ENCODE peak calls at places on chromosomes 7 and 10, in four cellular contexts. One of them, this sample, is unnamed.

GRCh38 chr7:139726485-139726869 is 51.3 kb downstream of the HIPK2 start:
- DNase-seq in K562: no peak
- DNase-seq in A549: no peak
- DNase-seq in HepG2: no peak
- DNase-seq in this sample: no peak

GRCh38 chr10:70723771-70724170 is 51.5 kb downstream of the ADAMTS14 start:
- DNase-seq in K562: no peak
- DNase-seq in A549: no peak
- DNase-seq in HepG2: no peak
- DNase-seq in this sample: no peak

GRCh38 chr7:44073664-44074348 is 8.4 kb upstream of the PGAM2 start:
- DNase-seq in K562: no peak
- DNase-seq in A549: no peak
- DNase-seq in HepG2: no peak
- DNase-seq in this sample: peak; percentile 25

GRCh38 chr10:96395931-96396877 is 37.4 kb upstream of the OPALIN start:
- DNase-seq in K562: peak; percentile 74
- DNase-seq in A549: peak; percentile 91
- DNase-seq in HepG2: peak; percentile 41
- DNase-seq in this sample: peak; percentile 77

GRCh38 chr7:134907000-134907399 is 79.3 kb upstream of the AGBL3 start:
- DNase-seq in K562: no peak
- DNase-seq in A549: no peak
- DNase-seq in HepG2: no peak
- DNase-seq in this sample: no peak

GRCh38 chr7:41467596-41467995 is 235.3 kb downstream of the INHBA start:
- DNase-seq in K562: no peak
- DNase-seq in A549: no peak
- DNase-seq in HepG2: no peak
- DNase-seq in this sample: no peak

GRCh38 chr10:71239131-71239915 is 27.0 kb downstream of the UNC5B start:
- DNase-seq in K562: no peak
- DNase-seq in A549: no peak
- DNase-seq in HepG2: no peak
- DNase-seq in this sample: no peak

GRCh38 chr10:78871796-78872195 is 197.0 kb upstream of the ZMIZ1 start:
- DNase-seq in K562: no peak
- DNase-seq in A549: no peak
- DNase-seq in HepG2: no peak
- DNase-seq in this sample: no peak

GRCh38 chr10:116926426-116926825 is 77.1 kb downstream of the ENO4 start:
- DNase-seq in K562: no peak
- DNase-seq in A549: no peak
- DNase-seq in HepG2: no peak
- DNase-seq in this sample: no peak

GRCh38 chr10:69202332-69202731 is 17.8 kb upstream of the HKDC1 start:
- DNase-seq in K562: no peak
- DNase-seq in A549: no peak
- DNase-seq in HepG2: no peak
- DNase-seq in this sample: no peak

GRCh38 chr7:106425017-106425719 is 140.4 kb upstream of the NAMPT start:
- DNase-seq in K562: no peak
- DNase-seq in A549: peak; percentile 57
- DNase-seq in HepG2: no peak
- DNase-seq in this sample: no peak

GRCh38 chr7:1060315-1061080 is 16.2 kb downstream of the GPR146 start:
- DNase-seq in K562: peak; percentile 34
- DNase-seq in A549: no peak
- DNase-seq in HepG2: no peak
- DNase-seq in this sample: peak; percentile 57

GRCh38 chr7:103077318-103077717 is 2.4 kb downstream of the ARMC10 start:
- DNase-seq in K562: no peak
- DNase-seq in A549: no peak
- DNase-seq in HepG2: no peak
- DNase-seq in this sample: no peak

GRCh38 chr10:90197766-90198165 is 496.4 kb downstream of the KIF20B start:
- DNase-seq in K562: no peak
- DNase-seq in A549: no peak
- DNase-seq in HepG2: no peak
- DNase-seq in this sample: no peak

GRCh38 chr7:145893925-145894535 is 222.6 kb upstream of the CNTNAP2 start:
- DNase-seq in K562: peak; percentile 21
- DNase-seq in A549: no peak
- DNase-seq in HepG2: no peak
- DNase-seq in this sample: no peak

GRCh38 chr10:129532838-129533237 is 65.8 kb downstream of the MGMT start:
- DNase-seq in K562: no peak
- DNase-seq in A549: no peak
- DNase-seq in HepG2: no peak
- DNase-seq in this sample: no peak

GRCh38 chr7:125661006-125661405 is 731.4 kb upstream of the POT1 start:
- DNase-seq in K562: no peak
- DNase-seq in A549: no peak
- DNase-seq in HepG2: no peak
- DNase-seq in this sample: no peak

GRCh38 chr10:24552346-24553016 is 171.2 kb downstream of the ARHGAP21 start:
- DNase-seq in K562: peak; percentile 97
- DNase-seq in A549: peak; percentile 30
- DNase-seq in HepG2: peak; percentile 35
- DNase-seq in this sample: peak; percentile 99

GRCh38 chr7:133134810-133135209 is 52.9 kb upstream of the CHCHD3 start:
- DNase-seq in K562: no peak
- DNase-seq in A549: no peak
- DNase-seq in HepG2: no peak
- DNase-seq in this sample: no peak

DNA sequence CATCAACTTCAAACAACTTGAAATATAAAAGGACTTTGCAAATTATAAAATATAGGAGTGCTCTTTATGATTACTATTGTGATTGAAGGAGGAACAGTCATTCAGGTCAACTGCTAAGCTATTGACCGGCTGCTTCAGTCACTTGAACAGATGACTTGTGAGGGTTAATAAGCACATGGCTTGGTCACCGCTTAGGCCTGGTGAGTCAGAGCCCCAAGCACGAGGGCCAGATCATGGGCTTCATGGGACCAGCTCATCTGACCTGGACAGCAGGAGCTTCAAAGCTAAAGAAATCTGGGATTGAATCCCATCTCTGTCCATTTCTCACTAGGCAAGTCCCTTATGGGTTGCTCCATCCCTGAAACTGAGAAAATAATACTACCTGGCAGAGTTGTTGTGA is 60.4 kb upstream of the ADO start:
- DNase-seq in K562: no peak
- DNase-seq in A549: no peak
- DNase-seq in HepG2: no peak
- DNase-seq in this sample: no peak
- TF ChIP-seq NR3C1 in K562: no peak
- TF ChIP-seq NR3C1 in A549: no peak
- TF ChIP-seq NR3C1 in HepG2: no peak
- TF ChIP-seq NR3C1 in this sample: no peak

GRCh38 chr10:47369251-47369894 is 14.7 kb downstream of the ZNF488 start:
- DNase-seq in K562: no peak
- DNase-seq in A549: no peak
- DNase-seq in HepG2: no peak
- DNase-seq in this sample: no peak

GRCh38 chr10:47370878-47371277 is 13.2 kb downstream of the ZNF488 start:
- DNase-seq in K562: no peak
- DNase-seq in A549: no peak
- DNase-seq in HepG2: no peak
- DNase-seq in this sample: no peak

GRCh38 chr10:47370015-47370767 is 13.9 kb downstream of the ZNF488 start:
- DNase-seq in K562: no peak
- DNase-seq in A549: no peak
- DNase-seq in HepG2: no peak
- DNase-seq in this sample: no peak

GRCh38 chr10:47372726-47373125 is 11.4 kb downstream of the ZNF488 start:
- DNase-seq in K562: no peak
- DNase-seq in A549: no peak
- DNase-seq in HepG2: no peak
- DNase-seq in this sample: no peak

GRCh38 chr10:47371629-47372485 is 12.2 kb downstream of the ZNF488 start:
- DNase-seq in K562: no peak
- DNase-seq in A549: no peak
- DNase-seq in HepG2: no peak
- DNase-seq in this sample: no peak
- TF ChIP-seq NR3C1 in K562: no peak
- TF ChIP-seq NR3C1 in A549: no peak
- TF ChIP-seq NR3C1 in HepG2: no peak
- TF ChIP-seq NR3C1 in this sample: no peak

DNA sequence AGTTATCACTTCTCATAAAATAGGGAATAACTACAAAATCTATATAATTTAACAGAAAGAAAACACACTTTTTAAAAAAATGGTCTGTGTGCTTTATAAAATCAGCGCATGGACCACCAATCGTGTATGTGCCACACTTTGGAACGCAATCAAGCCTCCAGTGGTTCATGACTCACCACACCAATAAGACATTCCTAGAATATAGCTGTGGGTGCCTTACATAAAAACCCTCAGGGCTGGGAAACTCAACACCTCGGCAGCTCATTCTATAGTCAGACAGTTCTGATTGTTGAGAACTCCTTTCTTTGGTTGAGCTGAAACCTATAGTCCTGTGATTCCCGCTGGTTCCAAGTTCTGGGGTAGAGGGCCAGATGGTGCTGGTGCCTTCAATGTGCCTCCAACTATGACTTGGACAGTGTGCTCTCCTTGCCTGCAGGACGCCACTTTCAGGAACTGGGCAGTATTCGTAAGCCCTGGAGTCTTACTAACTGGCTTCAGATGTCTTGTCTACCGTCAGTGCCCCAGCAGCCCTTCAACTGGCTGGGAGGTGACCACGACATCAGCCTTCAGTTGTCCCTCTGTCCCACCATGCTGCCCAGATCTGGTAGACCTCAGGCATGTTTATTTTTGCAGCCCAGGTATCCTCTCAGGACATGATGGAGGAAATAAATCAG is 135.7 kb upstream of the GDF10 start:
- DNase-seq in K562: no peak
- DNase-seq in A549: peak; percentile 11
- DNase-seq in HepG2: no peak
- DNase-seq in this sample: no peak
- TF ChIP-seq NR3C1 in K562: no peak
- TF ChIP-seq NR3C1 in A549: no peak
- TF ChIP-seq NR3C1 in HepG2: no peak
- TF ChIP-seq NR3C1 in this sample: no peak

DNA sequence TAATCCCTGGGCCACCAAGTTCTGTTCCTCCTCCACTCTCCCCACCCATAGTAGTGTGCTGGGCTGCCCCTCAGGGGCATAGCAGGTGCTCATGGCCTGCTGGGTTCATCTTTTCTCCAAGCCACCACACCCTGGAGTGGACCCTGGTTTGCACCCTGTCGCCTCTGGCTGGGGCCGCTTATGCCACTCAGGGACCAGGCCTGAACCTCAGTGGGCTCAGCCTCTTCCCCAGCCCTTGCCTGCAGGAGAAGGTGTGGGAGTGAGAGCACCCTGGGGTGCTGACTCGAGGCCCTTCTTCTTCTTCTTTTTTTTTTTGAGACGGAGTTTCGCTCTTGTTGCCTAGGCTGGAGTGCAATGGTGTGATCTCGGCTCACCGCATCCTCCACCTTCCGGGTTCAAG is 10.2 kb downstream of the CLIP2 start:
- DNase-seq in K562: no peak
- DNase-seq in A549: no peak
- DNase-seq in HepG2: no peak
- DNase-seq in this sample: no peak
- TF ChIP-seq NR3C1 in K562: no peak
- TF ChIP-seq NR3C1 in A549: no peak
- TF ChIP-seq NR3C1 in HepG2: no peak
- TF ChIP-seq NR3C1 in this sample: no peak

GRCh38 chr7:112193915-112194502 is 12.2 kb downstream of the DOCK4 start:
- DNase-seq in K562: no peak
- DNase-seq in A549: no peak
- DNase-seq in HepG2: peak; percentile 97
- DNase-seq in this sample: no peak
- TF ChIP-seq NR3C1 in K562: no peak
- TF ChIP-seq NR3C1 in A549: no peak
- TF ChIP-seq NR3C1 in HepG2: no peak
- TF ChIP-seq NR3C1 in this sample: no peak

GRCh38 chr10:13118784-13119133 is 18.8 kb downstream of the OPTN start:
- DNase-seq in K562: no peak
- DNase-seq in A549: no peak
- DNase-seq in HepG2: no peak
- DNase-seq in this sample: no peak

GRCh38 chr10:13117842-13118783 is 18.1 kb downstream of the OPTN start:
- DNase-seq in K562: no peak
- DNase-seq in A549: no peak
- DNase-seq in HepG2: no peak
- DNase-seq in this sample: no peak

GRCh38 chr10:13120786-13121499 is 21.0 kb downstream of the OPTN start:
- DNase-seq in K562: no peak
- DNase-seq in A549: no peak
- DNase-seq in HepG2: no peak
- DNase-seq in this sample: no peak

GRCh38 chr10:13113544-13113943 is 13.6 kb downstream of the OPTN start:
- DNase-seq in K562: no peak
- DNase-seq in A549: no peak
- DNase-seq in HepG2: no peak
- DNase-seq in this sample: no peak

GRCh38 chr10:13115832-13116793 is 16.1 kb downstream of the OPTN start:
- DNase-seq in K562: no peak
- DNase-seq in A549: no peak
- DNase-seq in HepG2: no peak
- DNase-seq in this sample: no peak
- TF ChIP-seq NR3C1 in K562: no peak
- TF ChIP-seq NR3C1 in A549: no peak
- TF ChIP-seq NR3C1 in HepG2: no peak
- TF ChIP-seq NR3C1 in this sample: no peak

GRCh38 chr10:132540456-132540855 is 2.9 kb downstream of the INPP5A start:
- DNase-seq in K562: no peak
- DNase-seq in A549: no peak
- DNase-seq in HepG2: no peak
- DNase-seq in this sample: peak; percentile 23

GRCh38 chr10:132538790-132539421 is 1.3 kb downstream of the INPP5A start:
- DNase-seq in K562: no peak
- DNase-seq in A549: no peak
- DNase-seq in HepG2: no peak
- DNase-seq in this sample: peak; percentile 7

GRCh38 chr10:132539431-132539839 is 1.8 kb downstream of the INPP5A start:
- DNase-seq in K562: no peak
- DNase-seq in A549: no peak
- DNase-seq in HepG2: no peak
- DNase-seq in this sample: peak; percentile 6

GRCh38 chr10:132541129-132541528 is 3.5 kb downstream of the INPP5A start:
- DNase-seq in K562: no peak
- DNase-seq in A549: no peak
- DNase-seq in HepG2: no peak
- DNase-seq in this sample: peak; percentile 8

DNA sequence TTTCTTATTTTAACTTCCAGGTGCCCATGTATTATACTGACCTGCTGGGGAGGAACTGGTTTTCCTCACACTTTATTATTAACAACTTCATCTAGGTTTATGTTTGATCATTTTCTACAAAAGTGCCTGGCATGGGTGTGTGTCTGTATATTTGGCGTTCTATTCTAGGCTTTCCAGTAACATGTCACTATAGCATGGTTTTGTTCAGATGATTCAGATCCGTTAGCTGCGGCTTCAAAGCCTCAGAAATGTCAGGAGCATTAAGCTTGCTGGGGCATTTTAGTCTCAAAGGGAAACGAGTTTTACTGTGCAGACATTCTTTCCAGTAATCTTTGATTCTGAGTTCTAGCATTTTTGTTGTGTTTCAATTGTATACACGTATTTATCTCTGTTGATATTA is 2.3 kb downstream of the INPP5A start:
- DNase-seq in K562: no peak
- DNase-seq in A549: no peak
- DNase-seq in HepG2: no peak
- DNase-seq in this sample: no peak
- TF ChIP-seq NR3C1 in K562: no peak
- TF ChIP-seq NR3C1 in A549: no peak
- TF ChIP-seq NR3C1 in HepG2: no peak
- TF ChIP-seq NR3C1 in this sample: no peak

This sample was measured in WTC11.